ENCODE peak calls at places on chromosomes 12 and 14, in nine cellular contexts. One of them, this sample, is unnamed.

GRCh38 chr14:54935958-54936357 is 33.3 kb upstream of the GCH1 start:
- DNase-seq in HAP-1: no peak
- DNase-seq in T-helper 17 cell: no peak
- DNase-seq in activated effector memory CD4-positive, alpha-beta T cell treated with Interleukin-2 at 50 U/mL for 16 hours: no peak
- DNase-seq in SK-N-DZ: no peak
- DNase-seq in HT-29: no peak
- DNase-seq in A172: no peak
- DNase-seq in stimulated activated CD4-positive, alpha-beta T cell treated with anti-CD3 and anti-CD28 coated beads, TNF-alpha, amount 100 ng/mL, for 48 hours: no peak
- DNase-seq in dermis microvascular lymphatic vessel endothelial cell: no peak
- DNase-seq in this sample: no peak

GRCh38 chr12:108668532-108668931 is 34.8 kb upstream of the SELPLG start:
- DNase-seq in HT-29: no peak
- DNase-seq in activated effector memory CD4-positive, alpha-beta T cell treated with Interleukin-2 at 50 U/mL for 16 hours: no peak
- DNase-seq in HAP-1: no peak
- DNase-seq in A172: no peak
- DNase-seq in T-helper 17 cell: no peak
- DNase-seq in SK-N-DZ: no peak
- DNase-seq in stimulated activated CD4-positive, alpha-beta T cell treated with anti-CD3 and anti-CD28 coated beads, TNF-alpha, amount 100 ng/mL, for 48 hours: no peak
- DNase-seq in dermis microvascular lymphatic vessel endothelial cell: no peak
- DNase-seq in this sample: no peak

GRCh38 chr14:104109731-104110361 is 24.3 kb downstream of the ASPG start:
- DNase-seq in activated effector memory CD4-positive, alpha-beta T cell treated with Interleukin-2 at 50 U/mL for 16 hours: no peak
- DNase-seq in A172: no peak
- DNase-seq in T-helper 17 cell: no peak
- DNase-seq in SK-N-DZ: no peak
- DNase-seq in dermis microvascular lymphatic vessel endothelial cell: no peak
- DNase-seq in HAP-1: no peak
- DNase-seq in HT-29: no peak
- DNase-seq in stimulated activated CD4-positive, alpha-beta T cell treated with anti-CD3 and anti-CD28 coated beads, TNF-alpha, amount 100 ng/mL, for 48 hours: no peak
- DNase-seq in this sample: peak; percentile 25

GRCh38 chr12:186006-186625 is 27.8 kb downstream of the SLC6A12 start:
- DNase-seq in HT-29: no peak
- DNase-seq in dermis microvascular lymphatic vessel endothelial cell: no peak
- DNase-seq in activated effector memory CD4-positive, alpha-beta T cell treated with Interleukin-2 at 50 U/mL for 16 hours: no peak
- DNase-seq in T-helper 17 cell: no peak
- DNase-seq in HAP-1: no peak
- DNase-seq in stimulated activated CD4-positive, alpha-beta T cell treated with anti-CD3 and anti-CD28 coated beads, TNF-alpha, amount 100 ng/mL, for 48 hours: no peak
- DNase-seq in SK-N-DZ: no peak
- DNase-seq in A172: no peak
- DNase-seq in this sample: no peak

GRCh38 chr12:65958456-65958855 is 134.2 kb downstream of the HMGA2 start:
- DNase-seq in HT-29: peak; percentile 85
- DNase-seq in activated effector memory CD4-positive, alpha-beta T cell treated with Interleukin-2 at 50 U/mL for 16 hours: no peak
- DNase-seq in T-helper 17 cell: no peak
- DNase-seq in stimulated activated CD4-positive, alpha-beta T cell treated with anti-CD3 and anti-CD28 coated beads, TNF-alpha, amount 100 ng/mL, for 48 hours: no peak
- DNase-seq in dermis microvascular lymphatic vessel endothelial cell: no peak
- DNase-seq in A172: no peak
- DNase-seq in SK-N-DZ: no peak
- DNase-seq in HAP-1: no peak
- DNase-seq in this sample: no peak

GRCh38 chr12:60947533-60947932 is 1312.7 kb upstream of the USP15 start:
- DNase-seq in dermis microvascular lymphatic vessel endothelial cell: no peak
- DNase-seq in T-helper 17 cell: no peak
- DNase-seq in activated effector memory CD4-positive, alpha-beta T cell treated with Interleukin-2 at 50 U/mL for 16 hours: no peak
- DNase-seq in SK-N-DZ: no peak
- DNase-seq in HT-29: peak; percentile 5
- DNase-seq in stimulated activated CD4-positive, alpha-beta T cell treated with anti-CD3 and anti-CD28 coated beads, TNF-alpha, amount 100 ng/mL, for 48 hours: no peak
- DNase-seq in HAP-1: no peak
- DNase-seq in A172: no peak
- DNase-seq in this sample: no peak

GRCh38 chr14:87002831-87003230 is 990.2 kb downstream of the GALC start:
- DNase-seq in T-helper 17 cell: no peak
- DNase-seq in dermis microvascular lymphatic vessel endothelial cell: no peak
- DNase-seq in activated effector memory CD4-positive, alpha-beta T cell treated with Interleukin-2 at 50 U/mL for 16 hours: no peak
- DNase-seq in HT-29: no peak
- DNase-seq in HAP-1: no peak
- DNase-seq in SK-N-DZ: peak; percentile 5
- DNase-seq in A172: peak; percentile 0
- DNase-seq in stimulated activated CD4-positive, alpha-beta T cell treated with anti-CD3 and anti-CD28 coated beads, TNF-alpha, amount 100 ng/mL, for 48 hours: no peak
- DNase-seq in this sample: no peak

GRCh38 chr12:113468365-113469223 is 3.1 kb downstream of the LHX5 start:
- DNase-seq in dermis microvascular lymphatic vessel endothelial cell: no peak
- DNase-seq in SK-N-DZ: no peak
- DNase-seq in HT-29: no peak
- DNase-seq in HAP-1: no peak
- DNase-seq in stimulated activated CD4-positive, alpha-beta T cell treated with anti-CD3 and anti-CD28 coated beads, TNF-alpha, amount 100 ng/mL, for 48 hours: no peak
- DNase-seq in activated effector memory CD4-positive, alpha-beta T cell treated with Interleukin-2 at 50 U/mL for 16 hours: no peak
- DNase-seq in A172: no peak
- DNase-seq in T-helper 17 cell: no peak
- DNase-seq in this sample: no peak

GRCh38 chr12:29725587-29726320 is 58.0 kb downstream of the TMTC1 start:
- DNase-seq in SK-N-DZ: peak; percentile 73
- DNase-seq in dermis microvascular lymphatic vessel endothelial cell: peak; percentile 81
- DNase-seq in A172: no peak
- DNase-seq in HT-29: no peak
- DNase-seq in stimulated activated CD4-positive, alpha-beta T cell treated with anti-CD3 and anti-CD28 coated beads, TNF-alpha, amount 100 ng/mL, for 48 hours: no peak
- DNase-seq in HAP-1: peak; percentile 42
- DNase-seq in T-helper 17 cell: no peak
- DNase-seq in activated effector memory CD4-positive, alpha-beta T cell treated with Interleukin-2 at 50 U/mL for 16 hours: no peak
- DNase-seq in this sample: peak; percentile 81

GRCh38 chr14:77498120-77498979 is at the start of gene ISM2:
- DNase-seq in activated effector memory CD4-positive, alpha-beta T cell treated with Interleukin-2 at 50 U/mL for 16 hours: peak; percentile 5
- DNase-seq in stimulated activated CD4-positive, alpha-beta T cell treated with anti-CD3 and anti-CD28 coated beads, TNF-alpha, amount 100 ng/mL, for 48 hours: peak; percentile 14
- DNase-seq in HT-29: no peak
- DNase-seq in HAP-1: peak; percentile 32
- DNase-seq in A172: no peak
- DNase-seq in T-helper 17 cell: no peak
- DNase-seq in SK-N-DZ: no peak
- DNase-seq in dermis microvascular lymphatic vessel endothelial cell: peak; percentile 45
- DNase-seq in this sample: no peak

GRCh38 chr12:14567311-14568195 is at the start of gene PLBD1:
- DNase-seq in A172: no peak
- DNase-seq in stimulated activated CD4-positive, alpha-beta T cell treated with anti-CD3 and anti-CD28 coated beads, TNF-alpha, amount 100 ng/mL, for 48 hours: peak; percentile 9
- DNase-seq in SK-N-DZ: no peak
- DNase-seq in T-helper 17 cell: no peak
- DNase-seq in dermis microvascular lymphatic vessel endothelial cell: peak; percentile 7
- DNase-seq in HT-29: peak; percentile 29
- DNase-seq in activated effector memory CD4-positive, alpha-beta T cell treated with Interleukin-2 at 50 U/mL for 16 hours: no peak
- DNase-seq in HAP-1: no peak
- DNase-seq in this sample: peak; percentile 85

GRCh38 chr12:106070147-106070546 is 68.6 kb downstream of the NUAK1 start:
- DNase-seq in A172: no peak
- DNase-seq in HT-29: no peak
- DNase-seq in SK-N-DZ: no peak
- DNase-seq in dermis microvascular lymphatic vessel endothelial cell: no peak
- DNase-seq in stimulated activated CD4-positive, alpha-beta T cell treated with anti-CD3 and anti-CD28 coated beads, TNF-alpha, amount 100 ng/mL, for 48 hours: no peak
- DNase-seq in HAP-1: no peak
- DNase-seq in T-helper 17 cell: no peak
- DNase-seq in activated effector memory CD4-positive, alpha-beta T cell treated with Interleukin-2 at 50 U/mL for 16 hours: no peak
- DNase-seq in this sample: no peak

GRCh38 chr14:89196561-89196960 is 220.5 kb downstream of the FOXN3 start:
- DNase-seq in HAP-1: no peak
- DNase-seq in A172: no peak
- DNase-seq in dermis microvascular lymphatic vessel endothelial cell: no peak
- DNase-seq in SK-N-DZ: no peak
- DNase-seq in stimulated activated CD4-positive, alpha-beta T cell treated with anti-CD3 and anti-CD28 coated beads, TNF-alpha, amount 100 ng/mL, for 48 hours: no peak
- DNase-seq in activated effector memory CD4-positive, alpha-beta T cell treated with Interleukin-2 at 50 U/mL for 16 hours: no peak
- DNase-seq in T-helper 17 cell: no peak
- DNase-seq in HT-29: no peak
- DNase-seq in this sample: no peak

GRCh38 chr12:28191018-28191595 is 851 bp downstream of the CCDC91 start:
- DNase-seq in dermis microvascular lymphatic vessel endothelial cell: peak; percentile 7
- DNase-seq in HT-29: no peak
- DNase-seq in T-helper 17 cell: no peak
- DNase-seq in SK-N-DZ: no peak
- DNase-seq in activated effector memory CD4-positive, alpha-beta T cell treated with Interleukin-2 at 50 U/mL for 16 hours: peak; percentile 13
- DNase-seq in stimulated activated CD4-positive, alpha-beta T cell treated with anti-CD3 and anti-CD28 coated beads, TNF-alpha, amount 100 ng/mL, for 48 hours: no peak
- DNase-seq in HAP-1: no peak
- DNase-seq in A172: peak; percentile 52
- DNase-seq in this sample: no peak

GRCh38 chr12:70606001-70606400 is 31.2 kb downstream of the PTPRB start:
- DNase-seq in HAP-1: no peak
- DNase-seq in activated effector memory CD4-positive, alpha-beta T cell treated with Interleukin-2 at 50 U/mL for 16 hours: no peak
- DNase-seq in stimulated activated CD4-positive, alpha-beta T cell treated with anti-CD3 and anti-CD28 coated beads, TNF-alpha, amount 100 ng/mL, for 48 hours: no peak
- DNase-seq in HT-29: no peak
- DNase-seq in SK-N-DZ: no peak
- DNase-seq in A172: peak; percentile 16
- DNase-seq in dermis microvascular lymphatic vessel endothelial cell: peak; percentile 89
- DNase-seq in T-helper 17 cell: no peak
- DNase-seq in this sample: no peak

GRCh38 chr14:24429395-24430142 is at the start of the genes CBLN3 and KHNYN:
- DNase-seq in T-helper 17 cell: peak; percentile 83
- DNase-seq in dermis microvascular lymphatic vessel endothelial cell: peak; percentile 93
- DNase-seq in activated effector memory CD4-positive, alpha-beta T cell treated with Interleukin-2 at 50 U/mL for 16 hours: peak; percentile 84
- DNase-seq in SK-N-DZ: peak; percentile 86
- DNase-seq in stimulated activated CD4-positive, alpha-beta T cell treated with anti-CD3 and anti-CD28 coated beads, TNF-alpha, amount 100 ng/mL, for 48 hours: peak; percentile 72
- DNase-seq in HAP-1: peak; percentile 77
- DNase-seq in A172: peak; percentile 58
- DNase-seq in HT-29: peak; percentile 71
- DNase-seq in this sample: peak; percentile 96

GRCh38 chr12:49108958-49109404 is 1.7 kb downstream of the LMBR1L start:
- DNase-seq in HT-29: peak; percentile 53
- DNase-seq in A172: no peak
- DNase-seq in T-helper 17 cell: no peak
- DNase-seq in dermis microvascular lymphatic vessel endothelial cell: no peak
- DNase-seq in HAP-1: no peak
- DNase-seq in SK-N-DZ: no peak
- DNase-seq in stimulated activated CD4-positive, alpha-beta T cell treated with anti-CD3 and anti-CD28 coated beads, TNF-alpha, amount 100 ng/mL, for 48 hours: no peak
- DNase-seq in activated effector memory CD4-positive, alpha-beta T cell treated with Interleukin-2 at 50 U/mL for 16 hours: no peak
- DNase-seq in this sample: peak; percentile 66

GRCh38 chr12:57730336-57731067 is 8.0 kb downstream of the AGAP2 start:
- DNase-seq in HT-29: no peak
- DNase-seq in A172: no peak
- DNase-seq in T-helper 17 cell: no peak
- DNase-seq in SK-N-DZ: no peak
- DNase-seq in activated effector memory CD4-positive, alpha-beta T cell treated with Interleukin-2 at 50 U/mL for 16 hours: no peak
- DNase-seq in dermis microvascular lymphatic vessel endothelial cell: no peak
- DNase-seq in HAP-1: no peak
- DNase-seq in stimulated activated CD4-positive, alpha-beta T cell treated with anti-CD3 and anti-CD28 coated beads, TNF-alpha, amount 100 ng/mL, for 48 hours: no peak
- DNase-seq in this sample: no peak